ENCODE peak calls at places on chromosomes 11 and 22, in five cellular contexts. M, V, F, C and T are unnamed samples.

GRCh38 chr22:32926600-32926999 is 125.1 kb downstream of the TIMP3 start:
- DNase-seq in M (peak), V (peak), F (no peak), C (no peak), T (peak)

GRCh38 chr11:46253258-46254134 is 24.0 kb upstream of the CREB3L1 start:
- DNase-seq in M (peak), V (peak), F (no peak), C (no peak), T (no peak)

GRCh38 chr11:65546217-65546958 is 11.8 kb downstream of the LTBP3 start:
- DNase-seq in M (no peak), V (peak), F (peak), C (peak), T (peak)

GRCh38 chr11:65680192-65680743 is 17.6 kb upstream of the RELA start:
- DNase-seq in M (no peak), V (no peak), F (no peak), C (no peak), T (no peak)

GRCh38 chr11:80632156-80632555 is 1191.3 kb upstream of the TENM4 start:
- DNase-seq in M (no peak), V (no peak), F (no peak), C (no peak), T (no peak)

GRCh38 chr11:119706887-119707286 is 22.1 kb downstream of the NECTIN1 start:
- DNase-seq in M (no peak), V (no peak), F (no peak), C (no peak), T (no peak)

GRCh38 chr11:87366766-87367405 is 329.2 kb downstream of the TMEM135 start:
- DNase-seq in M (no peak), V (no peak), F (no peak), C (no peak), T (no peak)

GRCh38 chr11:132200303-132200936 is 830.0 kb downstream of the NTM start:
- DNase-seq in M (no peak), V (no peak), F (no peak), C (no peak), T (no peak)

GRCh38 chr22:35089139-35089538 is 23.2 kb downstream of the ISX start:
- DNase-seq in M (no peak), V (no peak), F (no peak), C (no peak), T (no peak)

GRCh38 chr11:38819986-38820385 is 2221.9 kb upstream of the RAG2 start:
- DNase-seq in M (no peak), V (no peak), F (no peak), C (no peak), T (no peak)

GRCh38 chr22:47340851-47341436 is 578.5 kb downstream of the TBC1D22A start:
- DNase-seq in M (no peak), V (no peak), F (no peak), C (no peak), T (no peak)

GRCh38 chr11:121467965-121468364 is 15.2 kb upstream of the SORL1-AS1 start:
- DNase-seq in M (no peak), V (no peak), F (no peak), C (no peak), T (no peak)

GRCh38 chr11:67273260-67273990 is 7.2 kb downstream of the GRK2 start:
- DNase-seq in M (no peak), V (no peak), F (peak), C (no peak), T (no peak)

GRCh38 chr11:130420478-130421198 is 7.8 kb downstream of the ADAMTS8 start:
- DNase-seq in M (peak), V (no peak), F (peak), C (no peak), T (no peak)

GRCh38 chr11:6397636-6398035 is 7.4 kb downstream of the SMPD1 start:
- DNase-seq in M (peak), V (no peak), F (no peak), C (no peak), T (no peak)

GRCh38 chr11:123428221-123428631 is 1.8 kb upstream of the GRAMD1B start:
- DNase-seq in M (no peak), V (no peak), F (no peak), C (no peak), T (no peak)

DNA sequence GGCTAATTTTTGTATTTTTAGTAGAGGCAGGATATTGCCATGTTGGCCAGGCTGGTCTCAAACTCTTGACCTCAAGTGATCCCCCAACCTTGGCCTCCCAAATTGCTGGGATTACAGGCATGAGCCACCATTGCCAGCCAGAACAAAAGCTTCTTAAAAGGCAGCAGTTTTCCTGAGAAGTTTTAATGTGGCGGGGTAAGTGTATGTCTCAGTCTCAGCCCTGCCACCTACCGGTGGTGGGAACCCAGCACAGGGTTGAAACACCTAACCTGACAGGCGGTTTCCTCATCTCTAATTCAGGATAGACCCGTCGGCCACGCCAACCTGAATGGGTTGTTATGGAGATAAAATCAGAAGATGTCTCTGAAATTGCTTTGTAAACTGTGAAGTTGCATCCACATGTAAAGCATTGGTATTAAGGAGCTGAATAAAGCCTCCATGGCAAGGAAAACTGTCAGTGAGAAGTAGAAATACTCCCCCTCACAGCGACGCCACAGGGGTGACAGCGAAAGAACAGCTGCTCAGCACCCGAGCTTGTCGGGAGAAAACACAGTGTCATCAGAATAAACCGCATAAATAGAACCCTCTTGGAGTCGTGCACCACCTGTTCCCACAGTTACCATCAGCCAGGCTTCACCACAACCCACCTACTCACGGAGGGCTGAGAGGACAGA is 165.9 kb upstream of the NCAM1 start:
- DNase-seq in M (peak), V (peak), F (peak), C (peak), T (peak)
- TF ChIP-seq CTCF in M (peak), V (peak), F (peak), C (peak), T (peak)

DNA sequence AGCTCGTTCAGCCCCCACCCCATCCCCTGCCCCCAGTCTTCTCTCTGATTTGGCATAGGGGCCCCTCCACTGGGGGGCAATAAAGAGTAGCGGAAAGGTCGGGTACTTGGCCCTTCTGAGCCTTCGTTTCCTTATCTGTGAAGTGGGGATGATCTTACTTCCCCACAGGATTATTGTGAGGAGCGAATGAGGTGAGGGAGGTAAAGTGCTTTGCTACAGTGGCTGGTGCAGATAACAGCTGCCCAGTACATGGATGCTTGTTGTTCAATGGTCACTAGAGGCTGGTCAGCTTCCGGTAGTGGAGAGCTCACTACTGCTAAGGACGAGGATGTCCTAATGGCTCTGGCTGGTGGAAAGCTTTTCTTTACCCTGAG is 101.2 kb downstream of the CEP164 start:
- DNase-seq in M (no peak), V (no peak), F (no peak), C (no peak), T (no peak)
- TF ChIP-seq CTCF in M (no peak), V (peak), F (no peak), C (no peak), T (no peak)

GRCh38 chr11:62788991-62789390 is 1.8 kb downstream of the TMEM179B start:
- DNase-seq in M (no peak), V (peak), F (no peak), C (no peak), T (no peak)
- TF ChIP-seq CTCF in M (no peak), V (no peak), F (no peak), C (no peak), T (no peak)

GRCh38 chr22:30492144-30492543 is 13.4 kb downstream of the SEC14L4 start:
- DNase-seq in M (no peak), V (no peak), F (no peak), C (no peak), T (no peak)

GRCh38 chr22:30486661-30487115 is 14.9 kb upstream of the SEC14L3 start:
- DNase-seq in M (peak), V (no peak), F (no peak), C (peak), T (no peak)

GRCh38 chr22:30488121-30488520 is 16.3 kb upstream of the SEC14L3 start:
- DNase-seq in M (no peak), V (peak), F (no peak), C (no peak), T (no peak)

GRCh38 chr22:30491381-30491780 is 14.1 kb downstream of the SEC14L4 start:
- DNase-seq in M (no peak), V (no peak), F (no peak), C (no peak), T (no peak)

DNA sequence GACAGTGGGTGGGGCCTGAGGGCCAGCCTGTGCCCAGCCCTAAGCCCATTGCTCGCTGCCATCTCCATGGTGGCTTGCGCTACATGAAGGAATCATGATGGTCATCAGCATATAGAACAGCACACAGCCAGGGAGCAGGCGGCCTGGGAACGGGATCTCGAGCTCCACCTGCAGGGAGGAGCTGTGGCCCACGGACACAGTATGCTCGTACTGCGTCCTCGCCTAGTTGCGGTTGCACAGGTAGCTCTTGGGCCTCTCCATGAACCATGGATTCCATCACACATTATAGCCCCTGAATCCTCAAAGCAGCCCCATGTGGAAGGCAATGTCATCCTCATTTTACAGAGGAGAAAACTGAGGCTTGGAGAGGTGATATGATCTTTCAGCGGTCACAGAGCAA is 15.1 kb downstream of the SEC14L4 start:
- DNase-seq in M (peak), V (peak), F (no peak), C (no peak), T (peak)
- TF ChIP-seq CTCF in M (peak), V (peak), F (no peak), C (peak), T (no peak)

DNA sequence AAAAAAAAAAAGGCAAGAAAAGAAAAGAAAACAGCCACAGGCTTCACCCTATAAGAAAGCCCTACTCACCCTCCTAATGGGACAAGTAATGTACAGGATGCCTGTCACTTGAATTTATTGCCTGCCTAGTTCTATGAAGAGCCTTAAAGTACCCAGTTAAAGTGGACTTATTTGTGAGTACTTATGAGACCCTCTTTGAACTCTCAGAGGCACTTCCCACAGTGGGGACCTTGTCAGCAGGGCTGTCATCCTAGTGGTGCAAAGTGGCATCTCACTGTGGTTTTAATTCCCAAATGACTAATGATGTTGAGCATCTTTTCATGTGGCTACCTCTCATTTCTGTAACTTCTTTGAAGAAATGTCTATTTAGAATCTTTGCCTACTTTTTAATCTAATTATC is 41.8 kb upstream of the BARX2 start:
- DNase-seq in M (no peak), V (no peak), F (no peak), C (no peak), T (no peak)
- TF ChIP-seq CTCF in M (peak), V (peak), F (no peak), C (no peak), T (peak)